ENCODE peak calls at places on chromosomes 3 and 15, in six cellular contexts. M is HepG2, N is ovary, F is H1, S is suprapubic skin, D is uterus. Y is an unnamed sample.

GRCh38 chr3:135556184-135556583 is 409.3 kb upstream of the PPP2R3A start:
- DNase-seq in M (no peak), F (no peak), D (no peak), S (no peak), N (no peak), Y (no peak)

GRCh38 chr3:108804437-108804836 is 18.1 kb upstream of the TRAT1 start:
- DNase-seq in N (no peak), M (no peak), F (no peak), S (no peak), D (no peak), Y (no peak)

GRCh38 chr3:183254816-183255730 is 2.0 kb downstream of the B3GNT5 start:
- DNase-seq in S (no peak), F (no peak), M (no peak), N (no peak), D (no peak), Y (peak)

GRCh38 chr3:141288331-141288990 is 56.8 kb downstream of the PXYLP1 start:
- DNase-seq in N (no peak), S (no peak), D (no peak), M (no peak), F (no peak), Y (peak)

GRCh38 chr3:196737655-196738054 is 2.0 kb upstream of the PAK2 start:
- DNase-seq in D (no peak), M (peak), N (no peak), S (no peak), F (no peak), Y (no peak)

GRCh38 chr3:184740509-184741258 is 28.8 kb upstream of the MAGEF1 start:
- DNase-seq in S (peak), N (no peak), M (no peak), D (peak), F (no peak), Y (peak)

GRCh38 chr3:66538390-66538789 is 37.6 kb upstream of the LRIG1 start:
- DNase-seq in F (no peak), N (no peak), S (no peak), D (no peak), M (no peak), Y (no peak)

GRCh38 chr3:182036382-182036781 is 324.7 kb downstream of the SOX2 start:
- DNase-seq in D (no peak), F (no peak), M (no peak), N (no peak), S (no peak), Y (no peak)

GRCh38 chr3:147381610-147382009 is 24.7 kb downstream of the ZIC4 start:
- DNase-seq in M (no peak), S (no peak), D (no peak), N (no peak), F (no peak), Y (no peak)

GRCh38 chr3:188179006-188179966 is 25.3 kb downstream of the LPP start:
- DNase-seq in D (peak), F (no peak), M (no peak), N (no peak), S (no peak), Y (no peak)

GRCh38 chr3:23712656-23713559 is 92.8 kb upstream of the UBE2E1 start:
- DNase-seq in D (peak), S (no peak), N (peak), F (peak), M (no peak), Y (no peak)

GRCh38 chr15:92226020-92226612 is 167.6 kb upstream of the ST8SIA2 start:
- DNase-seq in D (no peak), M (peak), S (no peak), F (no peak), N (no peak), Y (peak)

GRCh38 chr15:72758195-72758594 is 25.4 kb downstream of the ADPGK start:
- DNase-seq in F (peak), M (no peak), S (no peak), N (no peak), D (no peak), Y (no peak)

GRCh38 chr3:155101398-155101797 is 21.3 kb downstream of the MME start:
- DNase-seq in F (no peak), S (no peak), N (no peak), D (no peak), M (no peak), Y (no peak)

GRCh38 chr15:64599226-64599625 is 138.8 kb downstream of the ZNF609 start:
- DNase-seq in F (no peak), M (no peak), S (no peak), D (no peak), N (no peak), Y (no peak)

GRCh38 chr3:13143381-13144004 is 70.3 kb upstream of the IQSEC1 start:
- DNase-seq in M (no peak), F (no peak), S (peak), D (no peak), N (no peak), Y (no peak)

GRCh38 chr3:129025691-129026435 is 24.8 kb downstream of the EFCC1 start:
- DNase-seq in N (peak), D (peak), S (peak), F (no peak), M (no peak), Y (no peak)

GRCh38 chr3:75395601-75396315 is 268.4 kb upstream of the FRG2C start:
- DNase-seq in S (no peak), N (no peak), D (no peak), M (no peak), F (no peak), Y (no peak)

GRCh38 chr3:107346559-107346958 is 30.7 kb upstream of the CCDC54 start:
- DNase-seq in S (no peak), F (no peak), D (no peak), M (no peak), N (no peak), Y (no peak)

GRCh38 chr3:134366928-134367352 is 7.3 kb downstream of the AMOTL2 start:
- DNase-seq in F (no peak), D (peak), M (peak), S (peak), N (no peak), Y (no peak)

GRCh38 chr15:24772709-24773373 is 97.3 kb downstream of the NPAP1 start:
- DNase-seq in N (peak), D (peak), F (peak), M (peak), S (no peak), Y (no peak)

GRCh38 chr3:5899040-5899439 is 711.5 kb downstream of the EDEM1 start:
- DNase-seq in N (no peak), F (no peak), S (no peak), M (no peak), D (no peak), Y (no peak)

GRCh38 chr3:29802057-29802456 is 521.2 kb downstream of the RBMS3 start:
- DNase-seq in M (peak), S (no peak), F (no peak), N (no peak), D (no peak), Y (no peak)

GRCh38 chr15:71638876-71639275 is 171.5 kb upstream of the NR2E3 start:
- DNase-seq in N (no peak), D (no peak), S (no peak), M (no peak), F (no peak), Y (no peak)

GRCh38 chr3:133040696-133041523 is 2.7 kb downstream of the TMEM108 start:
- DNase-seq in S (peak), F (peak), M (peak), D (peak), N (no peak), Y (peak)

GRCh38 chr3:101995371-101996046 is 146.2 kb downstream of the NFKBIZ start:
- DNase-seq in D (no peak), M (no peak), N (no peak), S (no peak), F (no peak), Y (peak)

GRCh38 chr3:71142440-71143161 is 440.9 kb downstream of the FOXP1 start:
- DNase-seq in N (no peak), F (no peak), D (no peak), S (no peak), M (no peak), Y (peak)

GRCh38 chr3:55572816-55573215 is 85.7 kb upstream of the WNT5A start:
- DNase-seq in N (no peak), F (no peak), S (no peak), M (no peak), D (no peak), Y (no peak)

GRCh38 chr3:15542641-15543040 is 21.1 kb upstream of the COLQ start:
- DNase-seq in S (no peak), N (no peak), D (no peak), F (no peak), M (no peak), Y (no peak)

GRCh38 chr3:96354742-96355141 is 459.7 kb upstream of the EPHA6 start:
- DNase-seq in D (no peak), N (no peak), M (no peak), S (no peak), F (no peak), Y (no peak)

GRCh38 chr15:42401544-42402478 is 42.5 kb downstream of the CAPN3 start:
- DNase-seq in S (no peak), D (no peak), M (no peak), N (no peak), F (no peak), Y (peak)

GRCh38 chr3:138938056-138938876 is 8.7 kb downstream of the FOXL2 start:
- DNase-seq in S (no peak), M (no peak), N (peak), F (no peak), D (no peak), Y (peak)
- TF ChIP-seq POLR2A in S (no peak), M (no peak), N (no peak), F (no peak), D (no peak), Y (no peak)

GRCh38 chr15:62883938-62884479 is 158.5 kb upstream of the TPM1 start:
- DNase-seq in D (peak), M (no peak), S (no peak), N (no peak), F (no peak), Y (no peak)

GRCh38 chr15:62889141-62889661 is 153.3 kb upstream of the TPM1 start:
- DNase-seq in D (no peak), F (no peak), M (no peak), S (no peak), N (no peak), Y (no peak)

GRCh38 chr15:62887113-62887570 is 155.4 kb upstream of the TPM1 start:
- DNase-seq in D (peak), M (no peak), S (no peak), F (no peak), N (no peak), Y (no peak)

GRCh38 chr15:62888628-62889027 is 153.9 kb upstream of the TPM1 start:
- DNase-seq in D (no peak), S (no peak), M (no peak), N (no peak), F (no peak), Y (no peak)

DNA sequence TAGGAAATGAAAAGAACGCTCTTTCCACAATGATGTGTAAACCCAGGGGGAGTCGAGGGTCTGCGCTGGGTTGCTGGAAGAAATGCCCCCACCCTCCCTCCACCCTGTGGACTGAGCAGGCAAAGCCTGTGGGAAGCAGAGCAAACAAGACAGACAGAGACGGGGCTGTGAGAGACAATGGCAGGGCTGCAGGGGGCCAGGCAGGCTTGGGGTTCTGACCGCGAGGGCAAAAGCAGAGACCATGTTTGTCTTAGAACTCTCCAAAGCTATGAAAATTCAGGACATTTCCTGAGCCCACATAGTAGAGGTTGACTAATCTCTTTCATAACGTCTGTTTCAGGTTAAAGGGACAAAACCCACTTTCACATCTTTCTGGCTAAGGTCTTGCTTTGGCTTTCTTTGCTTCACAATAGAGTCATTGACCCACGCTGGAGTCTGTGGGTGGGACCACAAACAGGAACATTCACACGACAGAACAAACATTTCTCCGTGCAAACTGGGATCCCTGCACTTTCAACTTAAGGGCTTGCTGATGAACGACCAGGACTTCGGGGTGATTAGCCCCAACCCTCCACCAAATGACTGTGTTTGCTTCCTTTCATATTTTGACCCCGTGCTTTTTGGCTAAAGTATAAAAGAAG is 156.0 kb upstream of the TPM1 start:
- DNase-seq in M (peak), N (no peak), S (no peak), F (no peak), D (no peak), Y (no peak)
- H3K4me3 ChIP-seq in M (peak), N (no peak), S (no peak), F (no peak), D (no peak), Y (no peak)

DNA sequence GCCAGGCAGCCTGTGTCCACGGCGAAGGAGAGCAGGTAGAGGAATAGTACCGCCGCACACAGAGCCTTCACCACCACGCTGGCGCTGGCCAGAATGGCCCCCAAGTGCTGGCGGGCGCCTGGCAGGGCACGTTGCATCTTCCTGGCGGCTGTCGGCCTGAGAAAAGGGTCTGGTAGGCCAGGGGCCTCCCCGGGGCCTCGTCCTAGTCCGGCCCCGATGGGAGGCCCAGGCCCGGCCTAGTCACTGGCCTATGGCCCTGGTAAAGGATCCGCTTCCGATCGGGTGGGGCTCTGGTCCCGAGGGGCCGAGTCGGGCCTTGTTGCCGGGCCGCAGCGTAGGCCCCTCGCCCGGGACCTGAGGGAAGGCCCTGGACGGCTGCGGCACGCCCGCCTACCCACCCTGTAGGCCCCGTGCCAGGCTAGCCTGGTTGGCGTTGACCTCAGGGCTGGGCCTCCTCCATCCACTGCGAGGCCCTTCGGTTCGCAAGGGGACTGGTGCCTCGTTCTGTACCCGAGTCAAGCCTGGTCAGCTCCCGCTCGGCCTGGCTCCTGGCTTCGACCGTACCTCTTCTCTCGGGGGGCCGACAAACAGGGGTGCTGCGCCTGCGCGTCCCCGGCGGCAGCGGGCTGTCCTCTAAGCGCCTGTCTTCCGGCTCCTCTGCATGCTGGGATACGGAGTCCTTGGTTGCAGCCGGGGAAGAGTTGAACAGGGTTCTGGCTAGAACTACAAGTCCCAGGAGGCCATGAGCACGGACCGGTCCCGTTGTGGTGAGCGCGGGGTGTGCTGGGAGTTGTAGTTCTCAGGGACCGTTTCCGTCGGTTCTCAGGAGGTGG is at the start of gene TMEM115:
- DNase-seq in N (peak), F (peak), S (peak), M (peak), D (peak), Y (peak)
- TF ChIP-seq POLR2A in N (peak), F (no peak), S (peak), M (peak), D (peak), Y (peak)

DNA sequence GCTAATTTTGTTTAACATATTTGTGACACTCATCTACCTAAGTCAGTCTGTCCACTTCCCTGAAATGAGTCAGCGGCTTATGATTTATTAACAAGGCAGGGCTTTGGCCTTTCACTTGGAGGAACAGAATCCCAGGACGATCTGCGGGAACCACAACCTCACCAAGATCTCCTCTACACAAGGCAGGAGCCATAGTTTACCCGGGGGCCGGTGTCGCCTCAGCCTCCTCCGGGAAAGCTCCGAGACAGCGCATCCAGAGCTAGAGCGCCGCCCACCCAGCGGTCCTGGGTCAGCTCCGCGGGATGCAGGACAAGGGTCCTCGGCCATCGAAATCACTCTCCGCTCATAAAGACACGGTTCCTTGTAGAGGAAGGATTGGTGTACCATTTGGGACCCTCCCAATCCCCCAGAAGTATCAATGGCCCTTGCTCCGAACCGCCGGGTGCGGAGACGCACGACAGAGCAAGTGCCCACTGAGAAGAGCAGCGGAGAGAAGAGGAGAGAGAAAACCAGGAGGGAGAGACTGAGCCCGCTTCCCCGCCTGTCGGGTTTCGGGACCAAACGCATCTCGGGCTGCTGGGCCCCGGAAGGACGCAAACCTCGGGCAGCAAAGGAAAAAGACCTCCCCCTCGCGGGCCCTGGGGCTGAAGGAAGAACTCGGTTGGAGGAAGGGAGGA is 13.1 kb upstream of the ALCAM start:
- DNase-seq in F (no peak), D (no peak), N (no peak), S (peak), M (no peak), Y (no peak)
- H3K4me3 ChIP-seq in F (peak), D (no peak), N (no peak), S (peak), M (no peak), Y (no peak)